ENCODE peak calls at places on chromosome 4, in four cellular contexts. K, X, E and T are unnamed samples.

GRCh38 chr4:95857761-95858160 is 17.9 kb downstream of the PDHA2 start:
- DNase-seq in E (no peak), X (no peak), K (peak; percentile 42), T (peak; percentile 8)

GRCh38 chr4:54482529-54482961 is 175.2 kb upstream of the KIT start:
- DNase-seq in X (no peak), K (no peak), E (no peak), T (peak; percentile 82)

GRCh38 chr4:150230556-150230955 is 152.3 kb downstream of the DCLK2 start:
- DNase-seq in K (no peak), E (no peak), X (no peak), T (no peak)

GRCh38 chr4:161189286-161190134 is 974.3 kb downstream of the FSTL5 start:
- DNase-seq in E (no peak), K (peak; percentile 15), X (no peak), T (peak; percentile 11)

GRCh38 chr4:13642576-13642975 is 15.1 kb upstream of the BOD1L1 start:
- DNase-seq in K (peak; percentile 85), E (no peak), X (no peak), T (no peak)

GRCh38 chr4:14178421-14178820 is 550.9 kb upstream of the BOD1L1 start:
- DNase-seq in E (peak; percentile 72), K (peak; percentile 66), X (peak; percentile 47), T (peak; percentile 68)

GRCh38 chr4:81519856-81520255 is 48.1 kb upstream of the RASGEF1B start:
- DNase-seq in X (no peak), E (peak; percentile 25), K (no peak), T (no peak)

GRCh38 chr4:159052315-159052714 is 50.6 kb upstream of the RAPGEF2 start:
- DNase-seq in K (no peak), X (no peak), E (no peak), T (no peak)

GRCh38 chr4:151841107-151841506 is 80.3 kb upstream of the GATB start:
- DNase-seq in E (no peak), X (no peak), K (no peak), T (no peak)

GRCh38 chr4:6595897-6596537 is 21.0 kb downstream of the MAN2B2 start:
- DNase-seq in E (no peak), K (no peak), X (no peak), T (peak; percentile 4)

GRCh38 chr4:99847362-99847976 is 30.8 kb downstream of the DAPP1 start:
- DNase-seq in X (no peak), E (no peak), K (no peak), T (no peak)